ENCODE peak calls at places on chromosomes 16 and 17, in five cellular contexts. L, F, G, K and P are unnamed samples.

GRCh38 chr16:53091508-53092211 is 36.9 kb downstream of the CHD9 start:
- DNase-seq in F (peak), G (no peak), L (peak), K (peak), P (peak)

GRCh38 chr17:36818134-36818825 is 119.0 kb upstream of the LHX1 start:
- DNase-seq in K (no peak), F (no peak), G (no peak), L (no peak), P (no peak)

GRCh38 chr17:50672831-50673551 is 34.7 kb downstream of the ANKRD40 start:
- DNase-seq in L (no peak), G (no peak), K (no peak), F (no peak), P (peak)

GRCh38 chr17:59899099-59899498 is 6.2 kb downstream of the RPS6KB1 start:
- DNase-seq in F (no peak), G (no peak), K (no peak), L (peak), P (no peak)

GRCh38 chr16:54505479-54506247 is 219.1 kb upstream of the IRX3 start:
- DNase-seq in G (no peak), K (no peak), F (no peak), L (peak), P (no peak)

GRCh38 chr16:84585886-84586285 is 32.0 kb downstream of the COTL1 start:
- DNase-seq in G (peak), F (no peak), K (no peak), L (no peak), P (peak)

GRCh38 chr17:77564278-77564920 is 394.1 kb upstream of the TNRC6C start:
- DNase-seq in L (no peak), F (no peak), G (no peak), K (no peak), P (peak)

GRCh38 chr17:49889500-49889899 is 41.6 kb upstream of the TAC4 start:
- DNase-seq in K (no peak), G (no peak), F (no peak), L (no peak), P (no peak)

GRCh38 chr17:71114911-71115668 is 945.8 kb downstream of the KCNJ2 start:
- DNase-seq in G (no peak), L (peak), F (no peak), K (no peak), P (no peak)

GRCh38 chr17:47252209-47252608 is 1.4 kb upstream of the ITGB3 start:
- DNase-seq in K (no peak), L (no peak), F (no peak), G (no peak), P (no peak)
- H3K9ac ChIP-seq in K (no peak), L (no peak), F (no peak), G (no peak), P (no peak)

GRCh38 chr17:55549140-55549539 is 37.9 kb upstream of the SMIM36 start:
- DNase-seq in K (no peak), G (peak), L (no peak), F (no peak), P (no peak)
- H3K27ac ChIP-seq in K (no peak), G (no peak), L (no peak), F (no peak), P (no peak)

DNA sequence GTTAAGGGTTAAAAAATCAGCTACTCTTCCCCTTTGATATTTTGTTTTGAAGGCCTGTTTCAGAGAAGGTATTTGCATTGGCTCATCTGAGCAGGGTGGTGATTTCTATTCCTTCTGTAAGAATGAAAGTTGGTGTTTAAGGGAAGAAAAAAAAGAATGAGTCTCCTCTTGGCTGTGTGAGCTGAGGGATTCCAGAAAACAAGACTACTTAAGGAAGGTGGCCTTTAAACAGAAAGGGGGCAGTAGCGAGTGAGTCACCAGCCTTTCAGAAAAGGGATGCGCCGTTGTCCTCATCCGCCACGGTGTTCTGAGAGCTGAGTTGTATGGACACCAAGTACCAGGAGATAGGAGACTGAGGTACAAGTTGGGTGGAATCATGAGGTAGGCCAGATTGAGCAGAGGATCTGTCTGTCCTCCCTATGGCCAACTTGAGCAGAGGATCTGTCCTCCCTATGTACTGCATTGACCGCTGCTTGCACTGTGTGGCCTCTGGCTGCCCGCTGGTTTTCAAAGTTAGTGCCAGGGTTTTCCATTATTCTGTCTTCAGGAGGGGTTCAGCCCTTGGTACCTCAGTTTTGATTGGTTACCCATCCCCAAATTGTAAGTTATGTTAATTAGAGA is 8.2 kb downstream of the PRKCA start:
- DNase-seq in F (no peak), K (no peak), L (no peak), G (no peak), P (no peak)
- TF ChIP-seq CTCF in F (no peak), K (peak), L (peak), G (peak), P (no peak)

GRCh38 chr16:11639925-11640899 is 28.0 kb upstream of the SNN start:
- DNase-seq in G (peak), L (peak), K (peak), F (peak), P (peak)
- H3K9ac ChIP-seq in G (peak), L (peak), K (peak), F (peak), P (peak)

GRCh38 chr17:74695629-74696028 is 17.1 kb downstream of the CD300LF start:
- DNase-seq in G (no peak), F (no peak), K (no peak), L (no peak), P (no peak)

GRCh38 chr17:74698069-74698468 is 14.7 kb downstream of the CD300LF start:
- DNase-seq in G (no peak), L (no peak), K (no peak), F (no peak), P (no peak)

GRCh38 chr17:74694081-74694480 is 18.6 kb downstream of the CD300LF start:
- DNase-seq in L (no peak), G (no peak), F (no peak), K (no peak), P (peak)

GRCh38 chr17:74699236-74699635 is 13.5 kb downstream of the CD300LF start:
- DNase-seq in L (no peak), G (no peak), K (no peak), F (no peak), P (peak)

DNA sequence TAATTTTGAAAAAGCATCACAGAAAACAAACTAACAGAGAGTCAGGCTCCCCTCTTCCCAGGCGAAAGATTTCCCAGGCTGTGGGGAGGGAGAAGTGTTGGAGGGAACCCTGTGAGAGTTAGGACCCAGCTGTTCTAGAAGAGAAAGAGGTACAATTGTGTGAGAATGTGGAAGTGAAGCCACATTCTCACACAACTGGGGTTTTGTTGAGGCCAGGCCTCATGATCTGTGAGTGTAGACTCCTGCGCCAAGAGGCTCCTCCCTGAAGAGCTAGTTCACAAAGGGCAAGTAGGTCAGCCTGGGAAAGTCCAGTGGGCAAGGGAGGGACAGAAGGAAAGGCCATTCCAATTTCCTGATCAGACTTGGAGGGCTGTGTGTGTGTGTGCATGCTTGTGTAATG is 15.2 kb downstream of the CD300LF start:
- DNase-seq in L (no peak), G (no peak), K (no peak), F (no peak), P (no peak)
- H3K27ac ChIP-seq in L (no peak), G (no peak), K (no peak), F (no peak), P (no peak)

DNA sequence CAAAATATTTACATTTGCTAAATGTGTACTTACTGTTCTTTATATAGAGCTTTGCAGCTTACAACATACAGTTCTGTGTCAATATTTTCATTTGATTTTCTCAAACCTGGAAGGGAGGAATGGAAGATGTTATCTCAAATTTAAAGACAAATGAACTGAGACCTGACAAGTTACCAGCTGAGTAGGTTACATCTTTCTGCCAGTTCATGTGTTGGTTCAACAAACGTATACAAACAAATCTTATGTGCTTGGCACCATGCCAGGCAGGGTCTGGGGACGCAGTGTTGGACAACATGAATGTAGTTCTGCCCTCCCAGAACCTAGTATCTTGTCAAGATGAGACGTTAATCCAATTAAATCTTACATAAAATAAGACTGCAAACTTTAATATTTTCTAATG is 507.5 kb upstream of the HSBP1 start:
- DNase-seq in G (no peak), L (no peak), F (no peak), K (no peak), P (no peak)
- TF ChIP-seq CTCF in G (no peak), L (no peak), F (no peak), K (no peak), P (no peak)

DNA sequence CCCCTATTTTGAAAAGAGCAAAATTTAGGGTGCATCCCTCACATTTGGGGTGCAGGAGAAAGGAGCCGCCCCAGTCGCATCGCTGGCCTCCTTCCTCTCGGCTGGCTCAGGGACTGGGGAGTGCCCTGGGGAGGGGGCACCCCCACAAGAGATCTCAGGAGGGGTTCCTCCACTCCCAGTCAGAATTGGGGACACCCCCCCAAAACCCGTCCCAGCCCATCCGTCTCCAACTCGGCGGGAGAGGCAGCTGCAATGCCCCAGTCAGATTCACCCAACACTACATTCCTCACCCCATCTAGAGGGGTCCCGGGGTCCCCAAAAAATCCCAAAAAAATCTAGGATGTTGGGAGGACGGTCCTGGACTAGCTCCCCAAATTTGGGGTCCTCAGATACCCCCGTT is 3.4 kb upstream of the BCL6B start:
- DNase-seq in G (no peak), K (no peak), L (no peak), F (no peak), P (peak)
- H3K9ac ChIP-seq in G (peak), K (peak), L (peak), F (peak), P (peak)

DNA sequence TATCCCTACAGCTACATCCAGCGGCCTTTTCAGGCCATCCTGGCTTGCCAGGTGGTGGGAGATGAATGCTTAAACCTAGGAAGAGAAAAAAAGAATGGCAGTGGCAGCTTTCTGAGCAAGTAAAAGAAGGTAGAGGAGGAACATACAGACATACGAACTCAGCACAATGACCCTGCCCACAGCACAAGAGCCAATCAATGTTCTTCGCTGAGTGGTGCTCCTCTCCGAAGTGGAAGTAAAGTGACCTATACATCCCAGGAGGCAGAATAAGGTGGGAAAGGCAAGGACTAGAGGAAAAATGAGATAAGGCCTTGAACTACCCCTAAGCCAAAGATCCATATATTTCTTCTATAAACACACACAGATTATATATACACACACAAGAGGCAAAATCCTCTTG is 28.7 kb downstream of the USP31 start:
- DNase-seq in K (no peak), G (no peak), L (no peak), F (no peak), P (no peak)
- H3K27ac ChIP-seq in K (no peak), G (no peak), L (no peak), F (peak), P (no peak)

DNA sequence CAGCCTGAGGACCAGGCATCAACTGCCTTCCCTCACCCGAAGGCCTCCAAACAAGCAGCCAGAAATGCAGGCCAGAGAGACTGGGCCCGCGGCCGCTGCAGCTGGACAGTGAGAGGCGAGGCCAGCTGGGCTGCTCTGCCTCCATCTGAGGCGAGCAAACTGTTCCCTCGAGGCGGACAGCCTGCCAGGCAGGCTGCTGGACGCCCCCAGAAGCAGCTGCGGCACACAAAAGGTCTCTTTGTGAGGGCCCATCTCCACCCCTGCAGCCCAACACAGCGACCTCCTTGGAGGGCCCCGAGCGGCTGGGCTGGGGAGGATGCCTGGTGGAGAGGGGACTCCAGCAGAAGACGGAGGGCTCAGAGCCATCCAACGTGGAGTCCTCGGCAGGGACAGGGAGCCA is 4.7 kb downstream of the CORO7 start:
- DNase-seq in F (peak), L (peak), G (no peak), K (peak), P (peak)
- TF ChIP-seq CTCF in F (no peak), L (no peak), G (no peak), K (no peak), P (no peak)

GRCh38 chr17:48615212-48615962 is at the start of gene HOXB8:
- DNase-seq in F (no peak), K (no peak), G (no peak), L (no peak), P (no peak)
- H3K9ac ChIP-seq in F (peak), K (peak), G (peak), L (peak), P (peak)